ENCODE peak calls at places on chromosomes 7 and 10, in five cellular contexts. I is choroid plexus epithelial cell, G is gastrocnemius medialis, J is breast epithelium, L is fibroblast of villous mesenchyme. R is an unnamed sample.

GRCh38 chr7:29309041-29309860 is 114.7 kb downstream of the CHN2 start:
- DNase-seq in I (no peak), G (no peak), L (no peak), J (no peak), R (no peak)

GRCh38 chr7:158044156-158044823 is 543.3 kb downstream of the PTPRN2 start:
- DNase-seq in I (no peak), J (peak), G (no peak), L (no peak), R (no peak)

GRCh38 chr10:8829592-8829991 is 775.1 kb downstream of the GATA3 start:
- DNase-seq in L (no peak), I (no peak), J (no peak), G (no peak), R (no peak)

GRCh38 chr10:80460399-80461207 is 6.5 kb downstream of the TSPAN14 start:
- DNase-seq in I (peak), L (no peak), J (peak), G (no peak), R (peak)

GRCh38 chr7:131521651-131522163 is 34.7 kb downstream of the PODXL start:
- DNase-seq in G (no peak), I (no peak), J (peak), L (peak), R (no peak)

GRCh38 chr10:98309366-98310355 is 41.7 kb upstream of the LOXL4 start:
- DNase-seq in L (peak), G (peak), J (peak), I (peak), R (peak)

GRCh38 chr7:30800785-30801252 is 29.6 kb downstream of the MINDY4 start:
- DNase-seq in J (no peak), L (peak), G (peak), I (peak), R (peak)

GRCh38 chr10:79262131-79262530 is 85.1 kb upstream of the PPIF start:
- DNase-seq in L (no peak), I (no peak), J (no peak), G (no peak), R (no peak)

GRCh38 chr10:71426058-71426605 is 29.4 kb downstream of the CDH23 start:
- DNase-seq in I (no peak), L (no peak), G (no peak), J (no peak), R (no peak)

GRCh38 chr10:119423911-119424590 is 118.5 kb downstream of the RGS10 start:
- DNase-seq in L (no peak), J (no peak), I (no peak), G (no peak), R (no peak)

GRCh38 chr10:94366382-94366781 is 3.6 kb upstream of the NOC3L start:
- DNase-seq in L (no peak), I (no peak), J (no peak), G (no peak), R (no peak)

GRCh38 chr10:101367569-101368453 is 13.8 kb downstream of the BTRC start:
- DNase-seq in G (no peak), L (no peak), J (no peak), I (peak), R (no peak)

GRCh38 chr10:5691786-5692185 is 7.1 kb downstream of the TASOR2 start:
- DNase-seq in L (no peak), G (no peak), I (no peak), J (no peak), R (no peak)

GRCh38 chr7:14418633-14419032 is 429.2 kb upstream of the ETV1 start:
- DNase-seq in G (no peak), I (no peak), J (no peak), L (no peak), R (no peak)

GRCh38 chr10:123561145-123561448 is 105.1 kb upstream of the GPR26 start:
- DNase-seq in G (no peak), J (peak), L (no peak), I (no peak), R (no peak)

GRCh38 chr10:66455304-66455703 is 470.5 kb upstream of the LRRTM3 start:
- DNase-seq in G (no peak), J (no peak), I (no peak), L (no peak), R (no peak)

GRCh38 chr7:156751319-156751718 is 110.7 kb downstream of the RNF32 start:
- DNase-seq in L (peak), G (no peak), I (peak), J (no peak), R (no peak)

GRCh38 chr10:17292375-17292774 is 64.3 kb downstream of the VIM start:
- DNase-seq in G (no peak), I (no peak), J (no peak), L (no peak), R (no peak)

GRCh38 chr10:75165684-75166622 is 44.6 kb upstream of the VDAC2 start:
- DNase-seq in L (peak), G (no peak), J (no peak), I (peak), R (no peak)

GRCh38 chr10:71218046-71218832 is 5.9 kb downstream of the UNC5B start:
- DNase-seq in L (peak), I (no peak), J (peak), G (no peak), R (no peak)

GRCh38 chr10:44851413-44851812 is 59.7 kb upstream of the TMEM72 start:
- DNase-seq in L (no peak), J (no peak), G (no peak), I (no peak), R (no peak)

GRCh38 chr10:104337527-104337984 is 709 bp downstream of the ITPRIP start:
- DNase-seq in L (peak), I (peak), G (no peak), J (no peak), R (no peak)

GRCh38 chr7:22179442-22179879 is 177.5 kb downstream of the RAPGEF5 start:
- DNase-seq in G (no peak), J (no peak), L (no peak), I (peak), R (no peak)

GRCh38 chr7:142319970-142320369 is 62.1 kb upstream of the PRSS58 start:
- DNase-seq in J (no peak), L (no peak), I (peak), G (no peak), R (no peak)

GRCh38 chr10:45008524-45009161 is 7.9 kb downstream of the ZNF22 start:
- DNase-seq in L (peak), I (peak), J (no peak), G (no peak), R (no peak)

GRCh38 chr10:94413374-94413773 is 11.0 kb downstream of the TBC1D12 start:
- DNase-seq in J (no peak), I (no peak), L (no peak), G (no peak), R (no peak)

GRCh38 chr7:113199841-113200240 is 81.5 kb upstream of the SMIM30 start:
- DNase-seq in I (peak), G (no peak), L (peak), J (no peak), R (no peak)

GRCh38 chr7:139734395-139734794 is 43.4 kb downstream of the HIPK2 start:
- DNase-seq in L (peak), J (no peak), G (peak), I (peak), R (no peak)

GRCh38 chr7:135934651-135935050 is 42.5 kb downstream of the MTPN start:
- DNase-seq in L (no peak), I (no peak), G (no peak), J (no peak), R (no peak)

GRCh38 chr10:21100190-21100589 is 203.1 kb upstream of the NEBL start:
- DNase-seq in J (no peak), I (peak), L (no peak), G (no peak), R (no peak)

GRCh38 chr10:112792487-112793196 is 157.4 kb upstream of the TCF7L2 start:
- DNase-seq in J (no peak), I (peak), G (peak), L (peak), R (peak)

GRCh38 chr7:19117081-19117869 is at the start of gene TWIST1:
- DNase-seq in L (peak), J (no peak), G (no peak), I (peak), R (no peak)

GRCh38 chr7:123170333-123171016 is 29.3 kb downstream of the SLC13A1 start:
- DNase-seq in I (no peak), J (no peak), L (no peak), G (no peak), R (no peak)

GRCh38 chr10:60433684-60434083 is 44.0 kb upstream of the ANK3 start:
- DNase-seq in J (no peak), G (no peak), L (no peak), I (peak), R (no peak)

GRCh38 chr10:133461841-133462240 is 8.1 kb downstream of the SCART1 start:
- DNase-seq in G (no peak), L (no peak), J (no peak), I (no peak), R (no peak)

GRCh38 chr7:134184767-134185166 is 57.6 kb downstream of the LRGUK start:
- DNase-seq in I (peak), G (no peak), L (peak), J (no peak), R (no peak)

GRCh38 chr10:91820144-91820543 is 21.9 kb downstream of the TNKS2 start:
- DNase-seq in J (no peak), G (no peak), L (no peak), I (peak), R (no peak)

GRCh38 chr10:100020161-100020882 is 10.6 kb upstream of the DNMBP start:
- DNase-seq in J (no peak), I (no peak), L (no peak), G (no peak), R (no peak)

GRCh38 chr10:114246679-114247305 is 7.7 kb downstream of the VWA2 start:
- DNase-seq in G (no peak), I (no peak), J (no peak), L (no peak), R (no peak)
- H3K4me3 ChIP-seq in G (no peak), I (no peak), J (peak), L (no peak), R (no peak)

GRCh38 chr7:128454808-128455555 is 696 bp upstream of the HILPDA start:
- DNase-seq in J (no peak), G (no peak), I (peak), L (peak), R (no peak)
- TF ChIP-seq CTCF in J (peak), G (no peak), I (peak), L (no peak), R (no peak)

DNA sequence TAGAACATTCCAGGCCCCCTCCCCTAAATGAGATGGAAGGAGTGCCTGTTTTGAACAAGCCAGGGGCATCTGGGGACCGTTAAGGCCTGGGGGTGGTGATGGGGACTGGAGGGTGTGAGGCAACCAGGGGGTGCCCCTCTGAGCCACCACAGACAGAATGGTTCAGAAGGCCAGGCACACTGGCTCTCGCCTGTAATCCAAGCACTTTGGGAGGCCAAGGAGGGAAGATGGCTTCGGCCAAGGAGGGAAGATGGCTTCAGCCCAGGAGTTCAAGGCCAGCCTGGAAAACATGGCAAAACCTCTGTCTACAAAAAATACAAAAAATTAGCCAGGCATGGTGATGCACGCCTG is 173.2 kb upstream of the TNRC18 start:
- DNase-seq in J (no peak), L (no peak), I (no peak), G (no peak), R (no peak)
- H3K4me3 ChIP-seq in J (no peak), L (peak), I (no peak), G (no peak), R (peak)

GRCh38 chr7:560966-561630 is 41.5 kb upstream of the PDGFA start:
- DNase-seq in J (no peak), I (no peak), G (no peak), L (no peak), R (no peak)
- TF ChIP-seq CTCF in J (no peak), I (no peak), G (no peak), L (no peak), R (no peak)

GRCh38 chr10:68599754-68600040 is 39.6 kb downstream of the TET1 start:
- DNase-seq in L (no peak), G (no peak), J (no peak), I (no peak), R (no peak)
- H3K4me3 ChIP-seq in L (peak), G (peak), J (peak), I (peak), R (peak)

GRCh38 chr7:128739048-128739962 is at the start of gene CALU:
- DNase-seq in G (peak), L (peak), I (peak), J (peak), R (peak)
- TF ChIP-seq CTCF in G (no peak), L (no peak), I (peak), J (no peak), R (peak)

GRCh38 chr10:116690356-116691078 is 51.8 kb downstream of the HSPA12A start:
- DNase-seq in L (peak), J (no peak), I (peak), G (no peak), R (peak)

GRCh38 chr10:116689744-116690143 is 52.6 kb downstream of the HSPA12A start:
- DNase-seq in I (no peak), J (no peak), G (no peak), L (no peak), R (no peak)

GRCh38 chr10:116692225-116692624 is 50.1 kb downstream of the HSPA12A start:
- DNase-seq in J (no peak), L (no peak), I (no peak), G (no peak), R (no peak)

GRCh38 chr10:116691079-116691398 is 51.3 kb downstream of the HSPA12A start:
- DNase-seq in G (no peak), L (no peak), I (no peak), J (no peak), R (no peak)

DNA sequence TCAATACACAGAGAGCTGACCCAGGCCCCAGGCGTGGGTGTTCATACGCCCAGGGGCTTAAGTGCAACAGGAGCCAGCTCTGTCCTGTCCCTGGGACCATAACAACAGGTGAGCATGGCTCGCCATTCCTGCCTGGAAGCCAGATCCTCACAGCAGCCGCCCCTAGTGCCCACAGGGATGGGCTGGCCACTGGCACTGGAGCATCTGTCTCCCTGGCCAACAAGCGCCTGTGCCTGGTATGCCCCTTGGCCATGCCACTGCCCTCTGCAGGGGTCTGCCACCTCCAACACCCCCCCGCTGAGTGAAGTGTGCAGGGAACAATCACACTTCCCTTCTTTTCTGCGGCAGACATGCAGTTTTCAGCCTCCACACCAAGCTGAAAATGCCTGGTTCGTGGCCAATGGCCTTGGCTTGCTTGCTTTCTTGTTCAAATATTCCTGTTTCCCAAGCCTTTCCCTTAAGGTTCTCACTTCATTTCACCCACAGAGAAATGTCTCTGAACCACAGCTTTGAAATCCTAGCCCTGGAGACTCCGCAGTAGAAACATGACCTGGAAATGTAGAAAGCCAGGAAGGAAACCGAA is 50.7 kb downstream of the HSPA12A start:
- DNase-seq in J (no peak), L (no peak), I (no peak), G (no peak), R (no peak)
- H3K4me3 ChIP-seq in J (no peak), L (no peak), I (no peak), G (no peak), R (no peak)